ENCODE peak calls at places on chromosome 4, in four cellular contexts. X is NCI-H774; Z is stromal cell of bone marrow; U is activated naive CD4-positive, alpha-beta T cell treated with anti-CD3 and anti-CD28 coated beads, Interleukin-2, amount 10 ng/mL, durations not matched to agents 7 days and 5 days. B is an unnamed sample.

GRCh38 chr4:154467886-154468285 is 23.7 kb downstream of the DCHS2 start:
- DNase-seq in U (no peak), Z (no peak), X (no peak), B (no peak)

GRCh38 chr4:1307951-1308735 is 18.5 kb downstream of the MAEA start:
- DNase-seq in X (no peak), U (no peak), Z (no peak), B (no peak)

GRCh38 chr4:17082186-17082585 is 183.7 kb upstream of the LDB2 start:
- DNase-seq in X (no peak), Z (no peak), U (no peak), B (no peak)

GRCh38 chr4:154349829-154350228 is 141.8 kb downstream of the DCHS2 start:
- DNase-seq in U (no peak), Z (no peak), X (no peak), B (no peak)

GRCh38 chr4:143335979-143336827 is 473 bp upstream of the GAB1 start:
- DNase-seq in U (peak), Z (peak), X (peak), B (peak)

GRCh38 chr4:169416997-169417396 is 146.2 kb upstream of the SH3RF1 start:
- DNase-seq in Z (no peak), X (no peak), U (no peak), B (no peak)

GRCh38 chr4:38730830-38731646 is 51.8 kb downstream of the TLR10 start:
- DNase-seq in X (peak), U (peak), Z (peak), B (peak)

GRCh38 chr4:30903493-30903892 is 183.3 kb downstream of the PCDH7 start:
- DNase-seq in U (no peak), Z (peak), X (no peak), B (no peak)